ENCODE peak calls at places on chromosomes 2 and 18, in seven cellular contexts. W, U, T, C, G, Q and P are unnamed samples.

GRCh38 chr2:36322108-36322507 is 33.5 kb upstream of the CRIM1 start:
- DNase-seq in C (no peak), T (no peak), G (no peak), W (peak), Q (no peak), U (peak), P (peak)

GRCh38 chr2:74658516-74658915 is 4.5 kb downstream of the SEMA4F start:
- DNase-seq in Q (no peak), G (no peak), U (no peak), W (no peak), C (no peak), T (no peak), P (no peak)

GRCh38 chr18:10453885-10454772 is at the start of gene APCDD1:
- DNase-seq in C (peak), W (no peak), Q (no peak), U (peak), G (peak), T (no peak), P (peak)

GRCh38 chr18:8081872-8082553 is 514.9 kb downstream of the PTPRM start:
- DNase-seq in W (no peak), G (no peak), U (no peak), C (no peak), T (no peak), Q (no peak), P (no peak)

GRCh38 chr2:239678666-239679296 is 278.0 kb upstream of the HDAC4 start:
- DNase-seq in G (no peak), C (no peak), U (no peak), Q (no peak), W (no peak), T (no peak), P (no peak)

GRCh38 chr18:48948112-48949050 is 2.4 kb downstream of the SMAD7 start:
- DNase-seq in U (peak), T (peak), W (no peak), Q (no peak), G (peak), C (no peak), P (peak)

GRCh38 chr18:10040287-10041011 is 126.6 kb downstream of the VAPA start:
- DNase-seq in W (no peak), T (no peak), Q (no peak), G (no peak), C (no peak), U (no peak), P (no peak)

GRCh38 chr18:34084635-34085034 is 140.1 kb downstream of the NOL4 start:
- DNase-seq in W (no peak), C (no peak), G (no peak), Q (no peak), T (no peak), U (no peak), P (no peak)

GRCh38 chr2:151394509-151394908 is 15.2 kb upstream of the RIF1 start:
- DNase-seq in Q (no peak), C (no peak), G (no peak), U (no peak), T (no peak), W (no peak), P (no peak)

GRCh38 chr2:234444242-234444641 is 52.6 kb downstream of the ARL4C start:
- DNase-seq in W (no peak), Q (no peak), T (no peak), C (no peak), U (no peak), G (no peak), P (no peak)

GRCh38 chr2:220696280-220696669 is 875.8 kb downstream of the EPHA4 start:
- DNase-seq in T (no peak), W (no peak), Q (no peak), G (no peak), C (no peak), U (no peak), P (no peak)

GRCh38 chr2:156474316-156474715 is 38.1 kb downstream of the GPD2 start:
- DNase-seq in C (no peak), Q (no peak), U (no peak), W (no peak), T (no peak), G (no peak), P (no peak)

GRCh38 chr2:78861546-78861945 is 164.0 kb upstream of the REG3G start:
- DNase-seq in T (peak), G (no peak), U (peak), W (no peak), Q (no peak), C (no peak), P (peak)

GRCh38 chr2:37880546-37880945 is 44.5 kb upstream of the RMDN2 start:
- DNase-seq in U (peak), G (no peak), Q (no peak), W (no peak), C (no peak), T (no peak), P (no peak)

GRCh38 chr2:11710632-11711381 is 35.6 kb upstream of the LPIN1 start:
- DNase-seq in G (no peak), T (no peak), Q (no peak), W (no peak), C (no peak), U (no peak), P (no peak)

GRCh38 chr2:26668041-26668440 is 24.5 kb upstream of the KCNK3 start:
- DNase-seq in Q (no peak), W (no peak), C (no peak), U (no peak), G (no peak), T (no peak), P (no peak)

GRCh38 chr2:120798569-120799215 is 63.0 kb downstream of the GLI2 start:
- DNase-seq in G (peak), Q (no peak), W (no peak), C (no peak), U (no peak), T (peak), P (no peak)

GRCh38 chr2:225056330-225057073 is 14.2 kb upstream of the DOCK10 start:
- DNase-seq in W (no peak), G (no peak), U (no peak), C (no peak), T (no peak), Q (no peak), P (no peak)

GRCh38 chr2:119197125-119197403 is 26.6 kb upstream of the STEAP3 start:
- DNase-seq in T (no peak), W (no peak), U (peak), C (no peak), Q (no peak), G (no peak), P (no peak)

GRCh38 chr2:83531211-83531610 is 927.9 kb downstream of the SUCLG1 start:
- DNase-seq in G (no peak), Q (no peak), C (no peak), U (no peak), W (no peak), T (no peak), P (no peak)

GRCh38 chr18:58315739-58316215 is 271.8 kb downstream of the NEDD4L start:
- DNase-seq in C (no peak), U (peak), T (no peak), G (no peak), W (peak), Q (no peak), P (no peak)

GRCh38 chr2:38697116-38697840 is 31.4 kb downstream of the GALM start:
- DNase-seq in U (no peak), C (no peak), T (no peak), W (no peak), Q (no peak), G (no peak), P (no peak)

GRCh38 chr2:47984041-47984440 is 77.7 kb upstream of the FBXO11 start:
- DNase-seq in C (no peak), G (no peak), W (no peak), T (no peak), U (no peak), Q (no peak), P (no peak)

GRCh38 chr2:29108225-29108624 is 7.0 kb upstream of the CLIP4 start:
- DNase-seq in C (no peak), G (no peak), W (peak), Q (no peak), T (no peak), U (peak), P (no peak)

GRCh38 chr2:68643011-68643873 is at the start of gene PROKR1:
- DNase-seq in C (peak), U (no peak), G (peak), W (no peak), Q (no peak), T (peak), P (peak)

GRCh38 chr2:240458900-240459391 is 23.5 kb downstream of the GPC1 start:
- DNase-seq in Q (no peak), C (no peak), U (no peak), T (no peak), W (no peak), G (no peak), P (no peak)

GRCh38 chr2:74021407-74021755 is 36.7 kb downstream of the TET3 start:
- DNase-seq in U (no peak), C (no peak), T (no peak), Q (no peak), W (no peak), G (no peak), P (no peak)

GRCh38 chr2:147913701-147914480 is 69.1 kb downstream of the ACVR2A start:
- DNase-seq in C (no peak), T (no peak), Q (no peak), U (no peak), W (no peak), G (no peak), P (no peak)

GRCh38 chr18:77250501-77250925 is 865 bp downstream of the GALR1 start:
- DNase-seq in T (no peak), U (no peak), C (peak), Q (no peak), W (no peak), G (peak), P (no peak)

GRCh38 chr2:7625392-7626138 is 708.4 kb downstream of the RNF144A start:
- DNase-seq in W (no peak), C (no peak), Q (peak), T (no peak), U (no peak), G (no peak), P (no peak)

GRCh38 chr2:176455865-176456291 is 186.6 kb downstream of the MTX2 start:
- DNase-seq in G (peak), T (peak), C (no peak), Q (no peak), W (no peak), U (no peak), P (no peak)

DNA sequence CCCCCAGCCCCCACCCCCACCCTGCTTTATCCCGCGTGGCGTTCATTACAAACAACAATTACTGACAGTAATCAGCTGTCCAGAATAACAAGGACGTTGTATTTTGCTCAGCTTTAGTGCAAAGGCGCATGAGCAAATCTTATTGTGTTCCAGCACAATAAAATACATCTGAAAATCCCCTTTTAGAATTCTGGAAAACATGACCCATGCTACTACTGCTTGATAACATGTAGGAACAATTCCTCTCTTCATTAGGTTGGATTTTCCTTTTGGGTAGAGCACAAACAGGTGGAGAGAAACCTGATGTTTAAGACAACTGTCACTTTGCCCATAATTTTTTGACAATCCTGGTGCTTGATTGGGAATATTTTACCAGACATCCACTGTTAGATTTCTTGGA is 102.4 kb downstream of the CPO start:
- DNase-seq in U (no peak), Q (no peak), G (no peak), W (no peak), C (no peak), T (no peak), P (no peak)
- TF ChIP-seq SP1 in U (no peak), Q (no peak), G (no peak), W (no peak), C (no peak), T (no peak), P (no peak)

GRCh38 chr2:186485576-186485870 is 537 bp upstream of the ZC3H15 start:
- DNase-seq in U (no peak), Q (no peak), T (no peak), C (no peak), W (no peak), G (no peak), P (no peak)
- TF ChIP-seq SP1 in U (no peak), Q (no peak), T (no peak), C (no peak), W (no peak), G (no peak), P (no peak)

DNA sequence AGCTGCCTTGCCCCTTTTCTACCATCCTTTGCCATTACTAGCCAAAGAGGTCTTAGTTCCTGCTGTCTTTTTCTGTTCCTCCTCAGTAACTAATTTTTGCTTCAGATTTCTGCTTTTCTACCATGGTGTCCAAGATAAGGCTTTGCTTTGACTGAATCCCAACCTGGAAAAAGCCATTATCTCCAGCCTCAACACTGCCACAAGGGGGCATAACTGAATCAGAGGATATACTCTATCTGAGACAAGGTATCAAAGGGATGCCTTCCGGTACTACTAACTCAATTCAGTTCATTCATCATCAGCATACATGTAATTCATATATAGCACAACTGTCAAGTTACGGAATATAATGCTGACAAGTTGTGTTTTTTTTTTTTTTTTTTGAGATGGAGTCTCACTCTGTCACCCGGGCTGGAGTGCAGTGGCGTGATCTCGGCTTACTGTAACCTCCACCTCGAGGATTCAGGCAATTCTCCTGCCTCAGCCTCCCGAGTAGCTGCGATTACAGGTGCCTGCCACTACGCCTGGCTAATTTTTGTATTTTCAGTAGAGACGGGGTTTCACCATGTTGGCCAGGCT is 11.4 kb downstream of the OSGEPL1 start:
- DNase-seq in U (peak), W (peak), Q (no peak), C (peak), T (peak), G (peak), P (peak)
- TF ChIP-seq SP1 in U (no peak), W (no peak), Q (no peak), C (no peak), T (no peak), G (no peak), P (no peak)

GRCh38 chr2:3630631-3631030 is 27.4 kb upstream of the ALLC start:
- DNase-seq in T (no peak), U (no peak), Q (no peak), W (no peak), C (no peak), G (no peak), P (no peak)
- TF ChIP-seq SP1 in T (no peak), U (no peak), Q (no peak), W (no peak), C (no peak), G (no peak), P (no peak)

GRCh38 chr2:217905395-217905794 is 97.4 kb downstream of the TNS1 start:
- DNase-seq in U (no peak), C (no peak), W (no peak), G (no peak), Q (no peak), T (no peak), P (no peak)
- TF ChIP-seq SP1 in U (no peak), C (no peak), W (no peak), G (no peak), Q (no peak), T (no peak), P (no peak)

DNA sequence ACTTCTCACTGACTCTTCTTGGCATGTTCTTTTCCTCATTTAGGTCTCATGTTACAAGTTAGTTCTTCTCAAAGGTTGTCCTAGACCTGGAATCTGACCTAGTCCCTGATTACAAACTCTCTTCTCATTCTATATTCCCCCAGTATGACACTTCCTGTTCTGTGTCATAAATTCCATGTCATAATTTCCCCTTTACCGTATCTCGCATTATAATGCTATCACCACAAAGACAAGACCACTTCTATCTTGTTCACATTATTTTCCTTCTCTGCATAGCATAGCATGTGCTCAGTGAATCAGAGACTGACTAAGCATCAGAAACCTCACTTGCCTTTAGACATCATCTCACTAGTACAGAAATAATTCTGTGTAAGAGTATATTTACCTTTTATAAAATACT is 63.6 kb upstream of the CAVIN2 start:
- DNase-seq in C (no peak), G (no peak), Q (no peak), U (no peak), W (no peak), T (no peak), P (no peak)
- TF ChIP-seq SP1 in C (no peak), G (no peak), Q (no peak), U (no peak), W (no peak), T (no peak), P (no peak)

DNA sequence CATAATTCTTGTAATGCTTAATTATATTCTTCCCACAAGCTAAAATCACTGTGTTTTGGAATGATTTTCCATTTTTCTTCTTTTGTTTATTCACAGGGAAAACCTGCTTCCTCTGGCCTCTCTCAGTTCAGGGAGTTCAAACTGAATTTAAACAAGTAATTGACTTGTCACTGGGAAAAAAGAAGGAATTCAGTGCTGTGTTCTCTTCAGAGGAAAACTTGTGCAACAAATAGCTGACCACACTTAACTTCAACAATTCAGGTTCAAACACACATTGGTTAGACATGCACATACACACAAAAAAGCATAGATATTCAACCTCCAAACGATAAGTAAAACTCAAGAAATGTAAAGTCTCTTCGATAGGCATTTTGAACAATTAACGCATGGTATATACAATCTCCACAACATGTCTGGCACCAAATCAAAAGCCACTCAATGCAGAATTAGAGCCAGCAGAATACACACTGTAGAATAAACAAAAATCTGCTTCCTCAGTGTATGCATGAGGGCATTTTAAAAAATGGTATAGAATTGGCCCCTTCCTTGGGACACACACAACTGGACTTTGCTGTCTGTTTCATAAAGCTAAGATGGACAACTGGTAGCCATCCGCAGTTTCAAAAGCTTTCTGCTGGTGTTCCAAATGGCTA is 269.0 kb downstream of the TCF4 start:
- DNase-seq in C (no peak), G (no peak), U (no peak), T (no peak), W (no peak), Q (no peak), P (no peak)
- TF ChIP-seq SP1 in C (no peak), G (no peak), U (no peak), T (no peak), W (no peak), Q (no peak), P (no peak)

DNA sequence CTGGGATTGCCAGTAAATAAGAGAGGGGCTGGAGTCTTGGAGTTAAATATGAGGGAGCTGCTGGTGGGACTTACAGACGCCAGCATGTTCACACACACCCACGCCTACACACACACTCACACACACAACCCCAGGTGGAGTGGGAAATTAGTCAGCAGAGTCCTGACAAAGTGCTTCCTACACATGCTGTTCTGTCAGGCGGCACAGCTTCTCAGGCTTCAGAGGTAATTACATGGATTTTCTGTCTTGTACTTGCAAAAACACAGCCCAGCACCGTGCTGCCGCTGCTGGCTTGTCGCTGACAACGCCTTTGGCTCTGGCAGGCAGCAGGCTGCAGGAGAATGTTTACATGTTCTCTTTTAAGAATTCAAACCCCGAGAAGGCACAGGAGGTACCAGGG is 1186.3 kb upstream of the CELF4 start:
- DNase-seq in W (no peak), T (no peak), C (no peak), G (no peak), Q (no peak), U (no peak), P (no peak)
- TF ChIP-seq SP1 in W (no peak), T (no peak), C (no peak), G (no peak), Q (no peak), U (no peak), P (no peak)

GRCh38 chr18:67665266-67665665 is 148.7 kb upstream of the DSEL start:
- DNase-seq in W (no peak), Q (no peak), C (no peak), T (no peak), U (no peak), G (no peak), P (no peak)
- TF ChIP-seq SP1 in W (no peak), Q (no peak), C (no peak), T (no peak), U (no peak), G (no peak), P (no peak)

DNA sequence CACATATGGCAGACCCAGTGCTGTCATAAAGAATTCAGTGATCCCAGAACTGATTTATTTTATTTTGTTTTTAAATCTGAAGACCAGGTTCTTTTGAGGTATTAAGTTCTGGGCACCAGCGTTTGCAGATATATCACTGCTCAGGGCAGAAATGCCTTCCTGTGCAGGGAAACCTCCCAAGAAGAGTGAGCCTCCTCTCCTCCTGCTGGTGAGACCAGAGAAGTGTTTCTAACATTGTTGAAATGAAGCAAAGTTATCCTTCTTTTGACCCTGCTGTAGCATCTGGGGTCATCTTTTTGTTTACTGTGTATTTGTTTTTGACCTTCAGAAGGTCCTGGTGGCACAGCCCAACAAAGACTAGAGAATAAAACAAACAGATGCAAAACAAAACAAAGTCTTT is 94.0 kb downstream of the AQP4 start:
- DNase-seq in C (no peak), W (no peak), U (peak), T (no peak), Q (no peak), G (peak), P (peak)
- TF ChIP-seq SP1 in C (no peak), W (no peak), U (no peak), T (no peak), Q (no peak), G (no peak), P (no peak)